ENCODE peak calls at places on chromosome 18, in five cellular contexts. U is PC-9, W is type B pancreatic cell, L is AG09319, R is thoracic aorta. X is an unnamed sample.
A peak's percentile ranks its signal among the peaks of the same experiment; 100 is the strongest.

GRCh38 chr18:74013955-74014354 is 133.7 kb downstream of the FBXO15 start:
- DNase-seq in U (peak; percentile 75), W (no peak), L (peak; percentile 56), R (no peak), X (no peak)

GRCh38 chr18:50870138-50870845 is 8.6 kb upstream of the ME2 start:
- DNase-seq in U (peak; percentile 96), W (no peak), L (no peak), R (no peak), X (peak; percentile 61)

GRCh38 chr18:21134895-21135294 is 23.3 kb upstream of the ROCK1 start:
- DNase-seq in U (no peak), W (no peak), L (no peak), R (no peak), X (peak; percentile 18)

GRCh38 chr18:49591271-49591670 is 29.4 kb downstream of the LIPG start:
- DNase-seq in U (no peak), W (no peak), L (no peak), R (no peak), X (no peak)

GRCh38 chr18:69239849-69240248 is 160.8 kb upstream of the DOK6 start:
- DNase-seq in U (no peak), W (no peak), L (no peak), R (no peak), X (no peak)

GRCh38 chr18:44689736-44690135 is 9.0 kb downstream of the SETBP1 start:
- DNase-seq in U (no peak), W (no peak), L (no peak), R (no peak), X (no peak)

GRCh38 chr18:75208055-75208835 is 694 bp downstream of the PTGR3 start:
- DNase-seq in U (peak; percentile 47), W (no peak), L (no peak), R (no peak), X (peak; percentile 53)

GRCh38 chr18:12087483-12087960 is 6.1 kb upstream of the ANKRD62 start:
- DNase-seq in U (no peak), W (no peak), L (no peak), R (no peak), X (no peak)

GRCh38 chr18:363327-364115 is 95.7 kb upstream of the THOC1 start:
- DNase-seq in U (peak; percentile 38), W (no peak), L (no peak), R (no peak), X (no peak)

GRCh38 chr18:58180738-58181353 is 136.8 kb downstream of the NEDD4L start:
- DNase-seq in U (peak; percentile 43), W (no peak), L (no peak), R (no peak), X (peak; percentile 72)

GRCh38 chr18:79933765-79934164 is 17.7 kb downstream of the SLC66A2 start:
- DNase-seq in U (no peak), W (peak; percentile 63), L (no peak), R (no peak), X (no peak)
- TF ChIP-seq CTCF in U (no peak), W (peak; percentile 47), L (no peak), R (no peak), X (no peak)

DNA sequence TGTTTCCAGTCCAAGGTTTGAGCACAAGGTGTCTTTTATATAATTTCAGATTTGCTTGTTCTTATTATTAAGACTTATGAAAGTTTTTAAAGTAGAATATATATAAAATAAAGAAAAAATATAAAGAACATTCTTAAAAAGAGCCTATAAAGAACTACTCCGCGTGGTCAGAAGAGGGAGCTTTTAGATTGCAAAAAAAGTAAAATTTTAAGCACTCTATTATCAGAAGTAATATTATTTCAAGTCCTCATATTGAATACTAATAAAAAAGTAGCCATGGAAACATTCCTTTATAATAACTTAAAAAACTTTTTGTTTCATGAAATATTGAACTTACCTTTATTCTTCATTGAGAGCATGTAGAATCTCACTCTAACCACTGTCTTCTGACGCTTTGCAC is 51.4 kb downstream of the LINC00305 start:
- DNase-seq in U (no peak), W (no peak), L (no peak), R (no peak), X (no peak)
- TF ChIP-seq CTCF in U (peak; percentile 61), W (peak; percentile 75), L (no peak), R (no peak), X (no peak)

DNA sequence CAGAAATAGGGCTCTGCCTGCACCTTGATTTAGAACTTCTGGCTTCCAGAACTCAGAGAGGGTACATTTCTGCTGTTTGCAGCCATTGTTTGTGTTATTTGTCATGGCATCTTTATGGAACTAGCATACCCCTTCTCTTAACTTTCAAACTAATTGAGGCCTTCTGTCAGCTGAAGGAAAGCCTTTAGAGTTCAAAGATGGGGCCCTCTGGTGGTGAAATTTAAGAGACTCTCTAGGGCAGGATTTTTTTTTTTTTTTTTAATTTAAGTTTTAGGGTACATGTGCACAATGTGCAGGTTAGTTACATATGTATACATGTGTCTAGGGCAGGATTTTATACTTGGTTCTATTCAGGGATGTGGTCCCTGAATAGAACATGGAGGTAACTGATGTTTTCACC is 260.6 kb upstream of the LINC00305 start:
- DNase-seq in U (no peak), W (no peak), L (no peak), R (no peak), X (peak; percentile 22)
- TF ChIP-seq CTCF in U (peak; percentile 65), W (peak; percentile 70), L (no peak), R (no peak), X (peak; percentile 27)

GRCh38 chr18:32958746-32959145 is 185.9 kb upstream of the KLHL14 start:
- DNase-seq in U (no peak), W (no peak), L (no peak), R (no peak), X (no peak)

DNA sequence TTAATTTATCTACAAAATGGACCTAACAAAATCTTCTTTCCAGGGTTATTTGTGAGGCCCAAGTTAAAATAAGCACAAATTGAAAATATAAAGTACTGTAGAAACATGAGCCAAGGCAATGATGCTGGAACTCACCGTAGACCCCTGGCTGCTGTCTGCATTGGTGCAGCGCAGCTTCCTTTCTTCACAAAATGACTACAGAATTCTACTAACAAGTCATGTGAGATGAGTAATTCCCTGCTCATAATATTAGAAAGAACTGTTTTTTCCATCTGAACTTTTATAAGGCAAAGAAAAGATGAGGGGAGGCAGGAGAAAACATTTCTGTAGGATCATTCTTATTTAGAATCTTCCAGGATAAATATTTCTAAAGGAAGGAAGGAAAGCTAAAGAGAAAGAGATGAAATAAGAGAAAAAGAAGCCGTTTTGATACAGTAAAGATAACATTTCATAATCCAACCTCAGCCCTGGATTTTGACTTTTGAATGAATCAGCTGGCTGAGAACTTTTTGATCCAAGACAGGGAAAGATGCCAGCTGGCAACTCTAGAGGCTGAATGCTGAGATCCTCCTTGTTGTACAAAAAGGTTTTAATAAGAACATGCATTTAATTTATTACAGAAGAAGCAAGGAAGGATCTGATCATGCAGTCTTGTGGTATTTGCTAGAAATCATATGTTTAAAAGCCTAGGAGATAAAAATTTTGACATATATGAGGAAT is 183.9 kb upstream of the KLHL14 start:
- DNase-seq in U (no peak), W (no peak), L (peak; percentile 0), R (no peak), X (no peak)
- TF ChIP-seq CTCF in U (no peak), W (peak; percentile 59), L (peak; percentile 23), R (no peak), X (no peak)

DNA sequence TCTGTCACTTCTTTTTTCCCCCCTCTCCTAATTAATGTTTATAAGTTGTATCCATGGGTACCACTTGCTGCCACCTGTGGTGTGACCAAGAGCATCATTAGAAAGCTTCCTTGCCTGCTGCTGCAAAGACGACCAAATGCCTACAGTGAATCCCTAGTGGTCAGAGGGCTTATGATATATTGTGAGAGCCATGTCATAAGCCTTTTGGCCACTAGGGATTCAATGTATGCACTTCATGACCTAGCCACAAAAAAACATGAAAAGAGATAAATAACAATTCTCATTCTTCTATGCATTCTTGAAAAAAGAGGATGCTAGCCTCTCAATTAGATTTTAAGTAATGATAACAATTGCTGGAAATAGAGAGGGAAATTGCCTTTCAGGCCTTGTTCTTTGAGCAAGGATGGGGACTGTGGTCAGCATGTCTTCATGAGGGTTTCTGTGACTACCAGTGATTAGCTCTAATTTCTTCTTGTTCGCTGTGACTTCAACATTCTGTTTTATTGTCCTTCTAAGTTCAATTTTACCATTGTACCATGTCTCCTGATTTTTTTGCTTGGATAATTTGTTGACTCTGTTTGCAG is 435.3 kb downstream of the TGIF1 start:
- DNase-seq in U (no peak), W (no peak), L (no peak), R (no peak), X (no peak)
- TF ChIP-seq CTCF in U (peak; percentile 59), W (peak; percentile 71), L (no peak), R (peak; percentile 14), X (no peak)

DNA sequence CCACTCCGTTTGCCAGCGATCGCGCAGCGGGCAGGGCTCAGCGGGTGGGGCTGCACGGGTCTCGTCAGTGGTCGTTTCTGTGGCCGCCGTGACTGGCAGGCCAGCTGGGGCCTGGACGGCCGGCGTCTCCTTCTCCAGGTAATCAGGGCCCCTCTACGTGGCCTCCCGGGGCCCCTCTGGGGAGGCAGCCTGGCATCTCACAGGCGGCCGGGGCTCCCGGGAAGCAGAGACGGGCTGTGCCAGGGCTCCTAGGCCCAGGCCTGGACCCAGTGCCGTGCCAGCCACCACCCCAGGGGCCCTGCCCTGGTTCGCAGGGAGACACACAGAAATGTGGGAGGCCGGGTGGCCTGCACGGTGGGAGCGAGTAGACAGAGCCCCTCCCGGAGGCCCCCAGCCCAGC is 59.5 kb downstream of the NFATC1 start:
- DNase-seq in U (no peak), W (no peak), L (no peak), R (no peak), X (no peak)
- TF ChIP-seq CTCF in U (no peak), W (no peak), L (no peak), R (no peak), X (no peak)

GRCh38 chr18:23689031-23689615 is at the start of gene LAMA3:
- DNase-seq in U (peak; percentile 40), W (peak; percentile 72), L (peak; percentile 15), R (no peak), X (peak; percentile 69)
- TF ChIP-seq CTCF in U (no peak), W (no peak), L (peak; percentile 49), R (peak; percentile 18), X (no peak)

X was measured in Calu3.